ENCODE peak calls at places on chromosomes 6 and 20, in four cellular contexts. One of them, this sample, is unnamed.

GRCh38 chr6:13422601-13423247 is 64.7 kb downstream of the GFOD1 start:
- DNase-seq in HEK293T: no peak
- DNase-seq in WTC11: peak
- DNase-seq in K562: no peak
- DNase-seq in this sample: no peak

GRCh38 chr6:17886891-17887290 is 100.5 kb downstream of the KIF13A start:
- DNase-seq in K562: no peak
- DNase-seq in HEK293T: no peak
- DNase-seq in WTC11: no peak
- DNase-seq in this sample: no peak

GRCh38 chr6:111623046-111623718 is 17.5 kb upstream of the TRAF3IP2 start:
- DNase-seq in HEK293T: no peak
- DNase-seq in WTC11: no peak
- DNase-seq in K562: no peak
- DNase-seq in this sample: no peak

GRCh38 chr20:54133434-54134427 is 40.1 kb downstream of the CYP24A1 start:
- DNase-seq in HEK293T: no peak
- DNase-seq in WTC11: no peak
- DNase-seq in K562: no peak
- DNase-seq in this sample: peak

GRCh38 chr6:134826889-134827737 is 122.8 kb downstream of the ALDH8A1 start:
- DNase-seq in K562: no peak
- DNase-seq in HEK293T: no peak
- DNase-seq in WTC11: no peak
- DNase-seq in this sample: no peak

GRCh38 chr6:108194503-108194902 is 28.7 kb downstream of the NR2E1 start:
- DNase-seq in K562: no peak
- DNase-seq in WTC11: no peak
- DNase-seq in HEK293T: no peak
- DNase-seq in this sample: no peak

GRCh38 chr6:70668499-70668812 is 773 bp downstream of the SMAP1 start:
- DNase-seq in WTC11: no peak
- DNase-seq in HEK293T: peak
- DNase-seq in K562: no peak
- DNase-seq in this sample: no peak

GRCh38 chr6:167932468-167933276 is 64.8 kb upstream of the KIF25 start:
- DNase-seq in K562: no peak
- DNase-seq in HEK293T: no peak
- DNase-seq in WTC11: no peak
- DNase-seq in this sample: peak

GRCh38 chr20:52996130-52996529 is 24.0 kb downstream of the TSHZ2 start:
- DNase-seq in HEK293T: no peak
- DNase-seq in WTC11: no peak
- DNase-seq in K562: no peak
- DNase-seq in this sample: no peak

GRCh38 chr6:56073315-56073714 is 174.1 kb downstream of the COL21A1 start:
- DNase-seq in WTC11: no peak
- DNase-seq in HEK293T: no peak
- DNase-seq in K562: no peak
- DNase-seq in this sample: no peak

GRCh38 chr6:1608222-1608975 is 1.3 kb upstream of the FOXC1 start:
- DNase-seq in WTC11: no peak
- DNase-seq in K562: no peak
- DNase-seq in HEK293T: no peak
- DNase-seq in this sample: no peak
- TF ChIP-seq ELF4 in WTC11: no peak
- TF ChIP-seq ELF4 in K562: no peak
- TF ChIP-seq ELF4 in HEK293T: no peak
- TF ChIP-seq ELF4 in this sample: no peak

DNA sequence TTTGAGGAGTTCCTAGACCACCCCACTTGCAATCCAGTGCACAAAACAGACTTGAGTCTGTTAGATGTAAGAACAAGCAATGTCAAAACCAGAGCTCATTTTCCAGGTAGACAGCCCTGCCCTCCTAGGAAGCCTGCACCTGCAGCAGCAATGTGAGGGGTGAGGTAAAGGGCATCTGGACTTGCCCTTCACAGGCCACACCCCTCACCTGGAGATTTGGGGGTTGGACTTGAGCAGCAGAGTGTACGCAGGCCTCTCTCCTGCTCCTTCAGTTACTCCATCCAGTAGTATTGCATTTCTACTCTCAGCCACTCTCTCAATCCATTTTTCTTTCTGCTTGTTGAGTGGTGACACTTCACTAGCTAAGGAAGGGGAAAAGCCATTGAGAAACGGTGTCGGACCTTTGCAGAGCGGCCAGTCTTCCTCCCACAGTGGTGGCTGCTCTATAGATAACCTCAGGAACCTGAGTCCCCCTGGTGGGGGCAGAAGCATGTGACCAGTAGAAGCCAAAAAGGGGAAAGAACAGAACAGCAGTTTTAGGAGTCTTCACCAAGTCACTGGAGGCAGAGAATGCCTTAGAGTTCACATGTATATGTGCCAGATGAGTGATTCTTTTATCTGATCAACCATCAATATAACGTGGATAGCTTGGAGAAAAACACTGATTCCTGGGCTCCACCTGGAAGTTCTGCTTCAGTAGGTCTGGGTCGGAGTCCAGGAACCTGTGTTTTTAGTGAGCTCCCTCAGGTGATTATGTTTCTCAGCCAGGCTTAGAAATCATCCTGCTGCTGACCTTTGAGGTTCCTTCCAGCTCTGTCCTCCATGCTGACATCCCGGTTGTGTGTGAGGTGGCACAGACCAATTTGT is 28.0 kb downstream of the ARFGEF2 start:
- DNase-seq in WTC11: peak
- DNase-seq in HEK293T: no peak
- DNase-seq in K562: peak
- DNase-seq in this sample: peak
- TF ChIP-seq ELF4 in WTC11: no peak
- TF ChIP-seq ELF4 in HEK293T: no peak
- TF ChIP-seq ELF4 in K562: no peak
- TF ChIP-seq ELF4 in this sample: no peak

GRCh38 chr6:104953410-104953953 is 3.4 kb upstream of the LIN28B start:
- DNase-seq in HEK293T: no peak
- DNase-seq in K562: peak
- DNase-seq in WTC11: peak
- DNase-seq in this sample: no peak
- TF ChIP-seq ELF4 in HEK293T: no peak
- TF ChIP-seq ELF4 in K562: no peak
- TF ChIP-seq ELF4 in WTC11: no peak
- TF ChIP-seq ELF4 in this sample: no peak

GRCh38 chr20:61024390-61024789 is 227.7 kb upstream of the CDH4 start:
- DNase-seq in WTC11: no peak
- DNase-seq in HEK293T: no peak
- DNase-seq in K562: no peak
- DNase-seq in this sample: no peak
- TF ChIP-seq ELF4 in WTC11: no peak
- TF ChIP-seq ELF4 in HEK293T: no peak
- TF ChIP-seq ELF4 in K562: no peak
- TF ChIP-seq ELF4 in this sample: no peak

GRCh38 chr6:140415266-140415665 is 1040.8 kb upstream of the CITED2 start:
- DNase-seq in WTC11: peak
- DNase-seq in K562: no peak
- DNase-seq in HEK293T: no peak
- DNase-seq in this sample: no peak
- TF ChIP-seq ELF4 in WTC11: no peak
- TF ChIP-seq ELF4 in K562: no peak
- TF ChIP-seq ELF4 in HEK293T: no peak
- TF ChIP-seq ELF4 in this sample: no peak

GRCh38 chr6:129497591-129498555 is 212.1 kb downstream of the ARHGAP18 start:
- DNase-seq in HEK293T: no peak
- DNase-seq in WTC11: no peak
- DNase-seq in K562: no peak
- DNase-seq in this sample: no peak
- TF ChIP-seq ELF4 in HEK293T: no peak
- TF ChIP-seq ELF4 in WTC11: no peak
- TF ChIP-seq ELF4 in K562: no peak
- TF ChIP-seq ELF4 in this sample: no peak

DNA sequence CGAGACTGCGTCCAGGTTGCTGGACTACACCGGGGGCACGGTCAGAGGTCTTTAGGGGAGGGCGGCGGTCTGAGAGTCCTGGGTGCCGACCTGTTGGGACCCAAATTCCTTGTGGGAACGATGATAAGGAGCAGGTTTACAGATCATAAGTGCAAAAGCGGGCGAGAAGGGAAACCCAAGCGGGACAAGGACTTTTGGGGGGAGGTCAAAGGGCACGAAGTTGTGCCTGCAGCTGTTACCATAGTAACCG is 350 bp upstream of the GNL1 start:
- DNase-seq in K562: no peak
- DNase-seq in WTC11: peak
- DNase-seq in HEK293T: no peak
- DNase-seq in this sample: no peak
- TF ChIP-seq ELF4 in K562: no peak
- TF ChIP-seq ELF4 in WTC11: no peak
- TF ChIP-seq ELF4 in HEK293T: no peak
- TF ChIP-seq ELF4 in this sample: no peak

GRCh38 chr6:35638679-35639078 is 50.0 kb downstream of the FKBP5 start:
- DNase-seq in WTC11: no peak
- DNase-seq in HEK293T: no peak
- DNase-seq in K562: no peak
- DNase-seq in this sample: no peak

GRCh38 chr6:35640017-35640664 is 48.6 kb downstream of the FKBP5 start:
- DNase-seq in HEK293T: no peak
- DNase-seq in WTC11: no peak
- DNase-seq in K562: no peak
- DNase-seq in this sample: no peak

GRCh38 chr6:35634316-35634715 is 54.4 kb downstream of the FKBP5 start:
- DNase-seq in K562: no peak
- DNase-seq in HEK293T: no peak
- DNase-seq in WTC11: no peak
- DNase-seq in this sample: no peak

GRCh38 chr6:35635601-35636597 is 52.8 kb downstream of the FKBP5 start:
- DNase-seq in K562: no peak
- DNase-seq in WTC11: no peak
- DNase-seq in HEK293T: no peak
- DNase-seq in this sample: no peak

DNA sequence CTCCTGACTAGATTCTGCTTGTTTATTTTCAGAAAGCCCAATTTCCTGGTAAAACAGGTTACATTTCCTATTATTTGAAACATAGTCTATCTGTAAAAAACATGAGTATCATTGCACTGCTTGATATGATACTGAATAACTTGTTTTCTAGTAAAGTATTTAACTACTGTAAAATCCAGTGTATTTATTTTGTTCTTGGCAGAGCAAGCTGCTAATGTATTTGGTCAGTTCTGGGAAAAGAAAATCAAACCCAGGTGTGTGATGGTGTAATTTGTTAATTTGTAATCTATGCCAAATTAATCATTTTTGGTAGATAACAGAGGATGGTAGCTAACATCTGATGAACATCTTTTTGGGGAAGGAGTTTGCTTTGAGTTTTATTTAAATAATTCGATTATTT is 50.8 kb downstream of the FKBP5 start:
- DNase-seq in HEK293T: no peak
- DNase-seq in WTC11: no peak
- DNase-seq in K562: no peak
- DNase-seq in this sample: no peak
- TF ChIP-seq ELF4 in HEK293T: no peak
- TF ChIP-seq ELF4 in WTC11: no peak
- TF ChIP-seq ELF4 in K562: no peak
- TF ChIP-seq ELF4 in this sample: no peak

This sample was measured in HepG2.